ENCODE peak calls at places on chromosomes 13 and 19, in four cellular contexts. H, P, X and T are unnamed samples.

GRCh38 chr19:900302-901111 is 7.2 kb downstream of the RNU6-9 start:
- DNase-seq in H (no peak), P (peak), X (no peak), T (no peak)

GRCh38 chr13:106033634-106034033 is 501.8 kb downstream of the EFNB2 start:
- DNase-seq in H (no peak), P (no peak), X (peak), T (peak)

GRCh38 chr19:2036424-2036823 is 14.6 kb downstream of the MKNK2 start:
- DNase-seq in H (no peak), P (no peak), X (no peak), T (no peak)

GRCh38 chr19:801030-801860 is 4.0 kb downstream of the PTBP1 start:
- DNase-seq in H (no peak), P (peak), X (peak), T (no peak)

GRCh38 chr13:30143671-30144400 is 163.5 kb downstream of the KATNAL1 start:
- DNase-seq in H (no peak), P (no peak), X (no peak), T (peak)

GRCh38 chr13:44409595-44409994 is 36.0 kb downstream of the SERP2 start:
- DNase-seq in H (no peak), P (no peak), X (no peak), T (no peak)

GRCh38 chr19:7859766-7860165 is 14.4 kb downstream of the PRR36 start:
- DNase-seq in H (no peak), P (peak), X (no peak), T (no peak)

GRCh38 chr13:42883142-42883541 is 101.8 kb downstream of the FAM216B start:
- DNase-seq in H (no peak), P (no peak), X (peak), T (no peak)

GRCh38 chr19:40502647-40503046 is 35.8 kb downstream of the SPTBN4 start:
- DNase-seq in H (no peak), P (no peak), X (no peak), T (no peak)

GRCh38 chr19:10295305-10295846 is 5.6 kb downstream of the ICAM5 start:
- DNase-seq in H (peak), P (peak), X (peak), T (no peak)

GRCh38 chr19:12255372-12255771 is 39.3 kb downstream of the ZNF44 start:
- DNase-seq in H (no peak), P (no peak), X (no peak), T (no peak)

GRCh38 chr19:29992233-29992867 is 50.3 kb downstream of the URI1 start:
- DNase-seq in H (no peak), P (peak), X (no peak), T (no peak)

GRCh38 chr13:29038700-29039099 is 218.6 kb downstream of the MTUS2 start:
- DNase-seq in H (no peak), P (no peak), X (no peak), T (no peak)

GRCh38 chr13:107767119-107767518 is 448.2 kb downstream of the LIG4 start:
- DNase-seq in H (no peak), P (no peak), X (peak), T (no peak)

GRCh38 chr19:42018503-42019193 is 24.6 kb upstream of the ATP1A3 start:
- DNase-seq in H (no peak), P (no peak), X (no peak), T (peak)

GRCh38 chr13:101242720-101243119 is 173.6 kb downstream of the NALCN start:
- DNase-seq in H (no peak), P (no peak), X (no peak), T (no peak)

GRCh38 chr19:6772028-6772865 is at the start of gene VAV1:
- DNase-seq in H (peak), P (peak), X (no peak), T (peak)

GRCh38 chr19:27709496-27709895 is 1503.5 kb downstream of the UQCRFS1 start:
- DNase-seq in H (no peak), P (no peak), X (no peak), T (no peak)

GRCh38 chr19:3691372-3691716 is 8.9 kb downstream of the PIP5K1C start:
- DNase-seq in H (no peak), P (no peak), X (no peak), T (no peak)

GRCh38 chr19:33441277-33441699 is 67.8 kb downstream of the CEBPG start:
- DNase-seq in H (no peak), P (peak), X (no peak), T (peak)

GRCh38 chr19:5128932-5129389 is 160.0 kb downstream of the KDM4B start:
- DNase-seq in H (no peak), P (no peak), X (peak), T (peak)

GRCh38 chr13:38590796-38591507 is 95.9 kb upstream of the FREM2 start:
- DNase-seq in H (no peak), P (peak), X (no peak), T (no peak)

GRCh38 chr19:8550070-8550469 is 27.2 kb downstream of the MYO1F start:
- DNase-seq in H (no peak), P (no peak), X (no peak), T (no peak)

GRCh38 chr13:90445179-90445578 is 902.3 kb upstream of the MIR17HG start:
- DNase-seq in H (no peak), P (no peak), X (peak), T (no peak)

GRCh38 chr13:97127842-97128241 is 94.3 kb upstream of the MBNL2 start:
- DNase-seq in H (no peak), P (no peak), X (no peak), T (no peak)

GRCh38 chr13:64928704-64929499 is 2301.2 kb downstream of the PCDH9 start:
- DNase-seq in H (no peak), P (no peak), X (peak), T (no peak)

GRCh38 chr13:34942732-34943674 is 933 bp downstream of the NBEA start:
- DNase-seq in H (peak), P (peak), X (peak), T (no peak)

GRCh38 chr19:15279326-15279904 is 47.2 kb upstream of the EPHX3 start:
- DNase-seq in H (no peak), P (no peak), X (no peak), T (no peak)

GRCh38 chr13:36385471-36385870 is 39.3 kb upstream of the SPART start:
- DNase-seq in H (no peak), P (no peak), X (no peak), T (no peak)

GRCh38 chr19:48506138-48506733 is 5.4 kb downstream of the LMTK3 start:
- DNase-seq in H (no peak), P (no peak), X (no peak), T (peak)

GRCh38 chr19:34507414-34508067 is 26.0 kb downstream of the WTIP start:
- DNase-seq in H (no peak), P (no peak), X (no peak), T (no peak)

GRCh38 chr13:26488236-26489028 is 69.1 kb upstream of the WASF3 start:
- DNase-seq in H (no peak), P (no peak), X (no peak), T (no peak)

GRCh38 chr13:77980592-77980991 is 62.0 kb upstream of the EDNRB start:
- DNase-seq in H (no peak), P (no peak), X (peak), T (no peak)

GRCh38 chr19:33809960-33810359 is 13.3 kb downstream of the KCTD15 start:
- DNase-seq in H (no peak), P (no peak), X (peak), T (peak)

GRCh38 chr13:27182844-27183497 is 11.4 kb upstream of the USP12 start:
- DNase-seq in H (no peak), P (no peak), X (peak), T (peak)

GRCh38 chr19:30679789-30680188 is 307.6 kb downstream of the ZNF536 start:
- DNase-seq in H (no peak), P (no peak), X (no peak), T (no peak)

GRCh38 chr19:18419195-18419698 is at the start of gene SSBP4:
- DNase-seq in H (peak), P (peak), X (peak), T (peak)
- TF ChIP-seq CTCF in H (no peak), P (peak), X (peak), T (no peak)

DNA sequence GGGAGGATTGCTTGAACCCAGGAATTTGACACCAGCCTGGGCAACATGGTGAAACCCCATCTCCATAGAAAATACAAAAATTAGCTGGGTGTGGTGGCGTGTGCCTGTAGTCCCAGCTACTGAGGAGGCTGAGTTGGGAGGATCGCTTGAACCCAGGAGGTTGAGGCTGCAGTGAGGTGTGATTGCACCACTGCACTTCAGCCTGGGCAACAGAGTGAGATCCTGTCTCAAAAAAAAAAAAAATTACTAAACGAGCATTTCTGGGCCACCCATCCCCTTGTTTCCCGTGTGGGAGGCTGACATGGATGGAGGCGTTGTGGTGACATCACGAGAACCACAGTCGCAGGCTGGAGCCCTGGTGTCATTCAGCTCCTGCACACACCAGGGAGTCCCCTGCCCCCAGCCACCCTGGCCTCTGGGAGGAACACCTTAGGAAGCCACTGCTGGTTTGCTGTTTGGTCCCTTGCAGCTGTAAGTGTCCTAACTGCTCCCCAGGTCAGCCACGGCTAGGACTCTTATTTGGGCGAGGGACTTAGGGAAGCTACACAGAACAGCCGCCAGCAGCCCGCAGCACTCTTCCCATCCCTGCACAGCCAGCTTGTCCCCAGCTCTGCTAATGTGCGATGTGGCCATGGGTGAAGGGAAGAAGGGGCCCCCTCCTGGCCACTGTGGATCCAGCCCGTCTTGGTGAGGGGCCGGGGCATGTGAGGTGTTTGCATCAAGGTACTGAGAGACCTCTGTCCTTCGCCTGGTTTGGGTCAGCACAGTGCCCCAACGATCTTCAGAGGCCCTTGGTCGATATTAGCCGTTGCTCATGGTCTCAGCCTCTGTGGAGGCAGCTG is 12.7 kb downstream of the NKPD1 start:
- DNase-seq in H (no peak), P (no peak), X (no peak), T (no peak)
- TF ChIP-seq CTCF in H (no peak), P (no peak), X (no peak), T (no peak)

DNA sequence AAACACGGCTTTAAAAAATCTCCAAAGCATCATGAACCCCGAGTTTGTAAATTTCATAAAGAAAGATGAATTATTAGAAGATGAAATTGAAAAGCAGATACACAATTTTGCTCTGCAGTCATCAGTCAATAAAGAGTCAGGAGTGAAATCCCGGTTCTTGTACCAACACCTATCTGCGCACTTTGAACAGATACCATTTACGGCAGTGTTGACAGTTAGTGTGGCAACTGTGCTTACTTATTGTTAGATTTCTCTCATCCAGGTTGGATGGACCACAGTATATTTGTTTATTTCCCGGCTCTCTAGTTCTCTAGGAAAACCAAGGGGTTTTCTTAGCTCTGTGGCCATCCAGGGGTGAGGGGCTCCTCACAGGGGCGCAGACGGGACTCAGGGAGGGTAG is 106.8 kb upstream of the C1QTNF9B start:
- DNase-seq in H (no peak), P (no peak), X (no peak), T (no peak)
- TF ChIP-seq CTCF in H (no peak), P (no peak), X (no peak), T (no peak)

GRCh38 chr19:46542428-46543230 is 47.0 kb upstream of the PNMA8B start:
- DNase-seq in H (peak), P (peak), X (peak), T (peak)
- TF ChIP-seq CTCF in H (peak), P (peak), X (peak), T (peak)